ENCODE peak calls at places on chromosomes 6 and 20, in nine cellular contexts. One of them, this sample, is unnamed.

GRCh38 chr20:63567382-63568169 is 6.5 kb downstream of the HELZ2 start:
- DNase-seq in CD4-positive, alpha-beta T cell: peak
- DNase-seq in neural crest cell: no peak
- DNase-seq in cardiac septum: peak
- DNase-seq in NCI-H1048: no peak
- DNase-seq in GM04504: no peak
- DNase-seq in NCI-H1092: no peak
- DNase-seq in KBM-7: peak
- DNase-seq in fibroblast of lung: no peak
- DNase-seq in this sample: no peak

GRCh38 chr6:73491371-73491770 is 29.5 kb downstream of the EEF1A1 start:
- DNase-seq in CD4-positive, alpha-beta T cell: no peak
- DNase-seq in neural crest cell: no peak
- DNase-seq in cardiac septum: no peak
- DNase-seq in NCI-H1048: no peak
- DNase-seq in GM04504: no peak
- DNase-seq in NCI-H1092: no peak
- DNase-seq in KBM-7: no peak
- DNase-seq in fibroblast of lung: no peak
- DNase-seq in this sample: no peak

GRCh38 chr6:27178001-27178730 is 69.3 kb upstream of the PRSS16 start:
- DNase-seq in CD4-positive, alpha-beta T cell: no peak
- DNase-seq in neural crest cell: no peak
- DNase-seq in cardiac septum: no peak
- DNase-seq in NCI-H1048: no peak
- DNase-seq in GM04504: peak
- DNase-seq in NCI-H1092: no peak
- DNase-seq in KBM-7: no peak
- DNase-seq in fibroblast of lung: peak
- DNase-seq in this sample: no peak

GRCh38 chr6:153790048-153790447 is 249.0 kb upstream of the OPRM1 start:
- DNase-seq in CD4-positive, alpha-beta T cell: no peak
- DNase-seq in neural crest cell: no peak
- DNase-seq in cardiac septum: no peak
- DNase-seq in NCI-H1048: no peak
- DNase-seq in GM04504: no peak
- DNase-seq in NCI-H1092: no peak
- DNase-seq in KBM-7: no peak
- DNase-seq in fibroblast of lung: peak
- DNase-seq in this sample: no peak

GRCh38 chr20:39268566-39268965 is 306.4 kb downstream of the DHX35 start:
- DNase-seq in CD4-positive, alpha-beta T cell: no peak
- DNase-seq in neural crest cell: no peak
- DNase-seq in cardiac septum: no peak
- DNase-seq in NCI-H1048: no peak
- DNase-seq in GM04504: no peak
- DNase-seq in NCI-H1092: no peak
- DNase-seq in KBM-7: no peak
- DNase-seq in fibroblast of lung: no peak
- DNase-seq in this sample: no peak

GRCh38 chr6:133889557-133890301 is 816 bp downstream of the TCF21 start:
- DNase-seq in CD4-positive, alpha-beta T cell: no peak
- DNase-seq in neural crest cell: peak
- DNase-seq in cardiac septum: no peak
- DNase-seq in NCI-H1048: no peak
- DNase-seq in GM04504: no peak
- DNase-seq in NCI-H1092: no peak
- DNase-seq in KBM-7: no peak
- DNase-seq in fibroblast of lung: peak
- DNase-seq in this sample: no peak

GRCh38 chr20:63315982-63316491 is 23.1 kb downstream of the COL20A1 start:
- DNase-seq in CD4-positive, alpha-beta T cell: no peak
- DNase-seq in neural crest cell: no peak
- DNase-seq in cardiac septum: peak
- DNase-seq in NCI-H1048: no peak
- DNase-seq in GM04504: no peak
- DNase-seq in NCI-H1092: no peak
- DNase-seq in KBM-7: no peak
- DNase-seq in fibroblast of lung: no peak
- DNase-seq in this sample: no peak

GRCh38 chr20:60224914-60225313 is 266.7 kb downstream of the CDH26 start:
- DNase-seq in CD4-positive, alpha-beta T cell: no peak
- DNase-seq in neural crest cell: peak
- DNase-seq in cardiac septum: no peak
- DNase-seq in NCI-H1048: no peak
- DNase-seq in GM04504: no peak
- DNase-seq in NCI-H1092: no peak
- DNase-seq in KBM-7: peak
- DNase-seq in fibroblast of lung: peak
- DNase-seq in this sample: no peak

GRCh38 chr6:163240556-163240955 is 174.0 kb upstream of the QKI start:
- DNase-seq in CD4-positive, alpha-beta T cell: no peak
- DNase-seq in neural crest cell: no peak
- DNase-seq in cardiac septum: no peak
- DNase-seq in NCI-H1048: no peak
- DNase-seq in GM04504: no peak
- DNase-seq in NCI-H1092: no peak
- DNase-seq in KBM-7: no peak
- DNase-seq in fibroblast of lung: no peak
- DNase-seq in this sample: no peak

GRCh38 chr6:110352603-110353303 is 5.4 kb downstream of the METTL24 start:
- DNase-seq in CD4-positive, alpha-beta T cell: no peak
- DNase-seq in neural crest cell: no peak
- DNase-seq in cardiac septum: no peak
- DNase-seq in NCI-H1048: no peak
- DNase-seq in GM04504: no peak
- DNase-seq in NCI-H1092: no peak
- DNase-seq in KBM-7: no peak
- DNase-seq in fibroblast of lung: peak
- DNase-seq in this sample: no peak

GRCh38 chr6:25122001-25122400 is 157.2 kb upstream of the CARMIL1 start:
- DNase-seq in CD4-positive, alpha-beta T cell: no peak
- DNase-seq in neural crest cell: no peak
- DNase-seq in cardiac septum: no peak
- DNase-seq in NCI-H1048: no peak
- DNase-seq in GM04504: peak
- DNase-seq in NCI-H1092: no peak
- DNase-seq in KBM-7: no peak
- DNase-seq in fibroblast of lung: no peak
- DNase-seq in this sample: no peak

GRCh38 chr6:147279423-147279822 is 75.2 kb downstream of the STXBP5 start:
- DNase-seq in CD4-positive, alpha-beta T cell: no peak
- DNase-seq in neural crest cell: no peak
- DNase-seq in cardiac septum: no peak
- DNase-seq in NCI-H1048: no peak
- DNase-seq in GM04504: peak
- DNase-seq in NCI-H1092: no peak
- DNase-seq in KBM-7: peak
- DNase-seq in fibroblast of lung: peak
- DNase-seq in this sample: no peak

GRCh38 chr6:1841131-1841530 is 231.4 kb downstream of the FOXC1 start:
- DNase-seq in CD4-positive, alpha-beta T cell: no peak
- DNase-seq in neural crest cell: no peak
- DNase-seq in cardiac septum: no peak
- DNase-seq in NCI-H1048: no peak
- DNase-seq in GM04504: no peak
- DNase-seq in NCI-H1092: no peak
- DNase-seq in KBM-7: no peak
- DNase-seq in fibroblast of lung: peak
- DNase-seq in this sample: no peak

GRCh38 chr6:155110721-155111120 is 115.6 kb downstream of the TIAM2 start:
- DNase-seq in CD4-positive, alpha-beta T cell: no peak
- DNase-seq in neural crest cell: no peak
- DNase-seq in cardiac septum: no peak
- DNase-seq in NCI-H1048: no peak
- DNase-seq in GM04504: no peak
- DNase-seq in NCI-H1092: no peak
- DNase-seq in KBM-7: no peak
- DNase-seq in fibroblast of lung: no peak
- DNase-seq in this sample: no peak

GRCh38 chr6:8829296-8829695 is 394.0 kb upstream of the SLC35B3 start:
- DNase-seq in CD4-positive, alpha-beta T cell: no peak
- DNase-seq in neural crest cell: no peak
- DNase-seq in cardiac septum: no peak
- DNase-seq in NCI-H1048: no peak
- DNase-seq in GM04504: no peak
- DNase-seq in NCI-H1092: no peak
- DNase-seq in KBM-7: no peak
- DNase-seq in fibroblast of lung: no peak
- DNase-seq in this sample: no peak

GRCh38 chr6:14676977-14677781 is 559.6 kb downstream of the CD83 start:
- DNase-seq in CD4-positive, alpha-beta T cell: no peak
- DNase-seq in neural crest cell: no peak
- DNase-seq in cardiac septum: no peak
- DNase-seq in NCI-H1048: no peak
- DNase-seq in GM04504: no peak
- DNase-seq in NCI-H1092: no peak
- DNase-seq in KBM-7: no peak
- DNase-seq in fibroblast of lung: no peak
- DNase-seq in this sample: no peak

GRCh38 chr6:27791182-27791939 is 120.8 kb downstream of the OR2B2 start:
- DNase-seq in CD4-positive, alpha-beta T cell: no peak
- DNase-seq in neural crest cell: peak
- DNase-seq in cardiac septum: no peak
- DNase-seq in NCI-H1048: no peak
- DNase-seq in GM04504: peak
- DNase-seq in NCI-H1092: no peak
- DNase-seq in KBM-7: no peak
- DNase-seq in fibroblast of lung: peak
- DNase-seq in this sample: peak

GRCh38 chr6:129593233-129593564 is 116.8 kb downstream of the ARHGAP18 start:
- DNase-seq in CD4-positive, alpha-beta T cell: no peak
- DNase-seq in neural crest cell: no peak
- DNase-seq in cardiac septum: no peak
- DNase-seq in NCI-H1048: no peak
- DNase-seq in GM04504: no peak
- DNase-seq in NCI-H1092: no peak
- DNase-seq in KBM-7: no peak
- DNase-seq in fibroblast of lung: peak
- DNase-seq in this sample: no peak

GRCh38 chr6:39812853-39813533 is 20.8 kb downstream of the DAAM2 start:
- DNase-seq in CD4-positive, alpha-beta T cell: no peak
- DNase-seq in neural crest cell: no peak
- DNase-seq in cardiac septum: no peak
- DNase-seq in NCI-H1048: no peak
- DNase-seq in GM04504: peak
- DNase-seq in NCI-H1092: no peak
- DNase-seq in KBM-7: no peak
- DNase-seq in fibroblast of lung: peak
- DNase-seq in this sample: no peak

GRCh38 chr20:58483470-58483869 is 31.7 kb downstream of the APCDD1L start:
- DNase-seq in CD4-positive, alpha-beta T cell: no peak
- DNase-seq in neural crest cell: no peak
- DNase-seq in cardiac septum: no peak
- DNase-seq in NCI-H1048: no peak
- DNase-seq in GM04504: no peak
- DNase-seq in NCI-H1092: no peak
- DNase-seq in KBM-7: no peak
- DNase-seq in fibroblast of lung: no peak
- DNase-seq in this sample: no peak

GRCh38 chr6:133062077-133062476 is 179.1 kb upstream of the EYA4 start:
- DNase-seq in CD4-positive, alpha-beta T cell: no peak
- DNase-seq in neural crest cell: no peak
- DNase-seq in cardiac septum: no peak
- DNase-seq in NCI-H1048: no peak
- DNase-seq in GM04504: no peak
- DNase-seq in NCI-H1092: no peak
- DNase-seq in KBM-7: no peak
- DNase-seq in fibroblast of lung: peak
- DNase-seq in this sample: no peak

GRCh38 chr6:54981647-54982046 is 135.1 kb downstream of the FAM83B start:
- DNase-seq in CD4-positive, alpha-beta T cell: no peak
- DNase-seq in neural crest cell: no peak
- DNase-seq in cardiac septum: no peak
- DNase-seq in NCI-H1048: no peak
- DNase-seq in GM04504: peak
- DNase-seq in NCI-H1092: no peak
- DNase-seq in KBM-7: no peak
- DNase-seq in fibroblast of lung: peak
- DNase-seq in this sample: no peak

GRCh38 chr6:106347219-106347618 is 13.3 kb upstream of the CRYBG1 start:
- DNase-seq in CD4-positive, alpha-beta T cell: no peak
- DNase-seq in neural crest cell: no peak
- DNase-seq in cardiac septum: no peak
- DNase-seq in NCI-H1048: no peak
- DNase-seq in GM04504: no peak
- DNase-seq in NCI-H1092: no peak
- DNase-seq in KBM-7: no peak
- DNase-seq in fibroblast of lung: no peak
- DNase-seq in this sample: peak

GRCh38 chr6:25144919-25145318 is 134.3 kb upstream of the CARMIL1 start:
- DNase-seq in CD4-positive, alpha-beta T cell: no peak
- DNase-seq in neural crest cell: no peak
- DNase-seq in cardiac septum: no peak
- DNase-seq in NCI-H1048: no peak
- DNase-seq in GM04504: no peak
- DNase-seq in NCI-H1092: no peak
- DNase-seq in KBM-7: no peak
- DNase-seq in fibroblast of lung: no peak
- DNase-seq in this sample: no peak